ENCODE peak calls at places on chromosomes 13 and 19, in nine cellular contexts. One of them, this sample, is unnamed.

GRCh38 chr19:46303702-46304397 is 7.0 kb downstream of the HIF3A start:
- DNase-seq in mesenchymal stem cell: peak; percentile 38
- DNase-seq in neural progenitor cell: peak; percentile 96
- DNase-seq in fibroblast of lung: peak; percentile 74
- DNase-seq in BE2C: peak; percentile 48
- DNase-seq in thoracic aorta: no peak
- DNase-seq in skeletal muscle cell: no peak
- DNase-seq in AG04450: no peak
- DNase-seq in uterus: peak; percentile 56
- DNase-seq in this sample: no peak

GRCh38 chr13:23739597-23739996 is 149.6 kb downstream of the MIPEP start:
- DNase-seq in mesenchymal stem cell: peak; percentile 50
- DNase-seq in neural progenitor cell: no peak
- DNase-seq in fibroblast of lung: no peak
- DNase-seq in BE2C: no peak
- DNase-seq in thoracic aorta: no peak
- DNase-seq in skeletal muscle cell: no peak
- DNase-seq in AG04450: no peak
- DNase-seq in uterus: no peak
- DNase-seq in this sample: no peak

GRCh38 chr13:52845334-52845761 is 3.1 kb downstream of the PCDH8 start:
- DNase-seq in mesenchymal stem cell: no peak
- DNase-seq in neural progenitor cell: peak; percentile 56
- DNase-seq in fibroblast of lung: no peak
- DNase-seq in BE2C: no peak
- DNase-seq in thoracic aorta: no peak
- DNase-seq in skeletal muscle cell: no peak
- DNase-seq in AG04450: no peak
- DNase-seq in uterus: no peak
- DNase-seq in this sample: no peak

GRCh38 chr19:52533901-52534300 is 6.4 kb downstream of the ZNF808 start:
- DNase-seq in mesenchymal stem cell: no peak
- DNase-seq in neural progenitor cell: no peak
- DNase-seq in fibroblast of lung: no peak
- DNase-seq in BE2C: no peak
- DNase-seq in thoracic aorta: no peak
- DNase-seq in skeletal muscle cell: no peak
- DNase-seq in AG04450: no peak
- DNase-seq in uterus: no peak
- DNase-seq in this sample: no peak

GRCh38 chr13:51590966-51591627 is 6.8 kb downstream of the WDFY2 start:
- DNase-seq in mesenchymal stem cell: peak; percentile 99
- DNase-seq in neural progenitor cell: no peak
- DNase-seq in fibroblast of lung: peak; percentile 90
- DNase-seq in BE2C: no peak
- DNase-seq in thoracic aorta: no peak
- DNase-seq in skeletal muscle cell: peak; percentile 92
- DNase-seq in AG04450: peak; percentile 47
- DNase-seq in uterus: peak; percentile 24
- DNase-seq in this sample: no peak

GRCh38 chr19:33374406-33374703 is 846 bp downstream of the CEBPG start:
- DNase-seq in mesenchymal stem cell: peak; percentile 48
- DNase-seq in neural progenitor cell: peak; percentile 41
- DNase-seq in fibroblast of lung: peak; percentile 42
- DNase-seq in BE2C: peak; percentile 36
- DNase-seq in thoracic aorta: no peak
- DNase-seq in skeletal muscle cell: no peak
- DNase-seq in AG04450: no peak
- DNase-seq in uterus: peak; percentile 27
- DNase-seq in this sample: no peak

GRCh38 chr19:14354445-14354844 is 26.8 kb upstream of the ADGRE5 start:
- DNase-seq in mesenchymal stem cell: no peak
- DNase-seq in neural progenitor cell: no peak
- DNase-seq in fibroblast of lung: no peak
- DNase-seq in BE2C: no peak
- DNase-seq in thoracic aorta: no peak
- DNase-seq in skeletal muscle cell: no peak
- DNase-seq in AG04450: no peak
- DNase-seq in uterus: no peak
- DNase-seq in this sample: no peak

GRCh38 chr19:41441321-41441945 is 1.5 kb upstream of the ERICH4 start:
- DNase-seq in mesenchymal stem cell: no peak
- DNase-seq in neural progenitor cell: no peak
- DNase-seq in fibroblast of lung: no peak
- DNase-seq in BE2C: no peak
- DNase-seq in thoracic aorta: no peak
- DNase-seq in skeletal muscle cell: no peak
- DNase-seq in AG04450: no peak
- DNase-seq in uterus: no peak
- DNase-seq in this sample: no peak

GRCh38 chr13:78978381-78978998 is 319.5 kb upstream of the OBI1 start:
- DNase-seq in mesenchymal stem cell: peak; percentile 61
- DNase-seq in neural progenitor cell: peak; percentile 65
- DNase-seq in fibroblast of lung: peak; percentile 75
- DNase-seq in BE2C: peak; percentile 65
- DNase-seq in thoracic aorta: no peak
- DNase-seq in skeletal muscle cell: peak; percentile 22
- DNase-seq in AG04450: peak; percentile 29
- DNase-seq in uterus: no peak
- DNase-seq in this sample: peak; percentile 19

GRCh38 chr13:95603887-95604533 is 40.5 kb downstream of the DZIP1 start:
- DNase-seq in mesenchymal stem cell: no peak
- DNase-seq in neural progenitor cell: no peak
- DNase-seq in fibroblast of lung: peak; percentile 43
- DNase-seq in BE2C: no peak
- DNase-seq in thoracic aorta: no peak
- DNase-seq in skeletal muscle cell: no peak
- DNase-seq in AG04450: no peak
- DNase-seq in uterus: no peak
- DNase-seq in this sample: peak; percentile 18

GRCh38 chr13:54574791-54575190 is 1546.2 kb downstream of the OLFM4 start:
- DNase-seq in mesenchymal stem cell: peak; percentile 6
- DNase-seq in neural progenitor cell: no peak
- DNase-seq in fibroblast of lung: no peak
- DNase-seq in BE2C: no peak
- DNase-seq in thoracic aorta: no peak
- DNase-seq in skeletal muscle cell: no peak
- DNase-seq in AG04450: no peak
- DNase-seq in uterus: no peak
- DNase-seq in this sample: no peak

GRCh38 chr19:45153339-45154063 is 7.3 kb downstream of the NKPD1 start:
- DNase-seq in mesenchymal stem cell: peak; percentile 56
- DNase-seq in neural progenitor cell: peak; percentile 85
- DNase-seq in fibroblast of lung: peak; percentile 45
- DNase-seq in BE2C: peak; percentile 85
- DNase-seq in thoracic aorta: no peak
- DNase-seq in skeletal muscle cell: no peak
- DNase-seq in AG04450: no peak
- DNase-seq in uterus: peak; percentile 42
- DNase-seq in this sample: peak; percentile 30

GRCh38 chr13:29918845-29919244 is 68.4 kb upstream of the UBL3 start:
- DNase-seq in mesenchymal stem cell: no peak
- DNase-seq in neural progenitor cell: no peak
- DNase-seq in fibroblast of lung: peak; percentile 80
- DNase-seq in BE2C: no peak
- DNase-seq in thoracic aorta: no peak
- DNase-seq in skeletal muscle cell: no peak
- DNase-seq in AG04450: no peak
- DNase-seq in uterus: no peak
- DNase-seq in this sample: peak; percentile 68

GRCh38 chr13:66780814-66781213 is 449.3 kb downstream of the PCDH9 start:
- DNase-seq in mesenchymal stem cell: no peak
- DNase-seq in neural progenitor cell: no peak
- DNase-seq in fibroblast of lung: peak; percentile 37
- DNase-seq in BE2C: no peak
- DNase-seq in thoracic aorta: no peak
- DNase-seq in skeletal muscle cell: peak; percentile 19
- DNase-seq in AG04450: no peak
- DNase-seq in uterus: no peak
- DNase-seq in this sample: no peak

GRCh38 chr19:47608908-47609879 is at the start of gene BICRA:
- DNase-seq in mesenchymal stem cell: peak; percentile 81
- DNase-seq in neural progenitor cell: peak; percentile 95
- DNase-seq in fibroblast of lung: peak; percentile 82
- DNase-seq in BE2C: peak; percentile 91
- DNase-seq in thoracic aorta: peak; percentile 42
- DNase-seq in skeletal muscle cell: no peak
- DNase-seq in AG04450: peak; percentile 44
- DNase-seq in uterus: peak; percentile 85
- DNase-seq in this sample: no peak

GRCh38 chr19:47608074-47608907 is 643 bp upstream of the BICRA start:
- DNase-seq in mesenchymal stem cell: peak; percentile 94
- DNase-seq in neural progenitor cell: peak; percentile 98
- DNase-seq in fibroblast of lung: peak; percentile 92
- DNase-seq in BE2C: peak; percentile 96
- DNase-seq in thoracic aorta: peak; percentile 86
- DNase-seq in skeletal muscle cell: peak; percentile 77
- DNase-seq in AG04450: peak; percentile 78
- DNase-seq in uterus: peak; percentile 96
- DNase-seq in this sample: peak; percentile 66

GRCh38 chr19:47610902-47611301 is 2.0 kb downstream of the BICRA start:
- DNase-seq in mesenchymal stem cell: no peak
- DNase-seq in neural progenitor cell: no peak
- DNase-seq in fibroblast of lung: peak; percentile 26
- DNase-seq in BE2C: no peak
- DNase-seq in thoracic aorta: no peak
- DNase-seq in skeletal muscle cell: no peak
- DNase-seq in AG04450: no peak
- DNase-seq in uterus: no peak
- DNase-seq in this sample: no peak

GRCh38 chr19:47610546-47610894 is 1.6 kb downstream of the BICRA start:
- DNase-seq in mesenchymal stem cell: no peak
- DNase-seq in neural progenitor cell: no peak
- DNase-seq in fibroblast of lung: no peak
- DNase-seq in BE2C: no peak
- DNase-seq in thoracic aorta: no peak
- DNase-seq in skeletal muscle cell: no peak
- DNase-seq in AG04450: no peak
- DNase-seq in uterus: no peak
- DNase-seq in this sample: no peak

GRCh38 chr19:47609885-47610545 is 1.1 kb downstream of the BICRA start:
- DNase-seq in mesenchymal stem cell: peak; percentile 48
- DNase-seq in neural progenitor cell: peak; percentile 84
- DNase-seq in fibroblast of lung: peak; percentile 38
- DNase-seq in BE2C: peak; percentile 75
- DNase-seq in thoracic aorta: no peak
- DNase-seq in skeletal muscle cell: no peak
- DNase-seq in AG04450: no peak
- DNase-seq in uterus: peak; percentile 40
- DNase-seq in this sample: no peak
- H3K4me3 ChIP-seq in mesenchymal stem cell: peak overlapping the region; percentile 90
- H3K4me3 ChIP-seq in neural progenitor cell: peak overlapping the region; percentile 94
- H3K4me3 ChIP-seq in fibroblast of lung: peak overlapping the region; percentile 75
- H3K4me3 ChIP-seq in BE2C: peak overlapping the region; percentile 75
- H3K4me3 ChIP-seq in thoracic aorta: peak overlapping the region; percentile 93
- H3K4me3 ChIP-seq in skeletal muscle cell: peak overlapping the region; percentile 73
- H3K4me3 ChIP-seq in AG04450: peak overlapping the region; percentile 74
- H3K4me3 ChIP-seq in uterus: peak overlapping the region; percentile 80
- H3K4me3 ChIP-seq in this sample: peak overlapping the region; percentile 74

GRCh38 chr19:4930664-4931063 is 21.4 kb downstream of the UHRF1 start:
- DNase-seq in mesenchymal stem cell: peak; percentile 19
- DNase-seq in neural progenitor cell: no peak
- DNase-seq in fibroblast of lung: no peak
- DNase-seq in BE2C: no peak
- DNase-seq in thoracic aorta: no peak
- DNase-seq in skeletal muscle cell: no peak
- DNase-seq in AG04450: no peak
- DNase-seq in uterus: peak; percentile 53
- DNase-seq in this sample: no peak

GRCh38 chr19:4937060-4937459 is 27.8 kb downstream of the UHRF1 start:
- DNase-seq in mesenchymal stem cell: no peak
- DNase-seq in neural progenitor cell: no peak
- DNase-seq in fibroblast of lung: no peak
- DNase-seq in BE2C: no peak
- DNase-seq in thoracic aorta: no peak
- DNase-seq in skeletal muscle cell: no peak
- DNase-seq in AG04450: no peak
- DNase-seq in uterus: no peak
- DNase-seq in this sample: no peak

GRCh38 chr19:4935449-4935848 is 26.1 kb downstream of the UHRF1 start:
- DNase-seq in mesenchymal stem cell: no peak
- DNase-seq in neural progenitor cell: no peak
- DNase-seq in fibroblast of lung: no peak
- DNase-seq in BE2C: no peak
- DNase-seq in thoracic aorta: no peak
- DNase-seq in skeletal muscle cell: no peak
- DNase-seq in AG04450: no peak
- DNase-seq in uterus: no peak
- DNase-seq in this sample: no peak

GRCh38 chr19:4932711-4933110 is 23.4 kb downstream of the UHRF1 start:
- DNase-seq in mesenchymal stem cell: no peak
- DNase-seq in neural progenitor cell: no peak
- DNase-seq in fibroblast of lung: no peak
- DNase-seq in BE2C: no peak
- DNase-seq in thoracic aorta: no peak
- DNase-seq in skeletal muscle cell: no peak
- DNase-seq in AG04450: no peak
- DNase-seq in uterus: no peak
- DNase-seq in this sample: no peak

DNA sequence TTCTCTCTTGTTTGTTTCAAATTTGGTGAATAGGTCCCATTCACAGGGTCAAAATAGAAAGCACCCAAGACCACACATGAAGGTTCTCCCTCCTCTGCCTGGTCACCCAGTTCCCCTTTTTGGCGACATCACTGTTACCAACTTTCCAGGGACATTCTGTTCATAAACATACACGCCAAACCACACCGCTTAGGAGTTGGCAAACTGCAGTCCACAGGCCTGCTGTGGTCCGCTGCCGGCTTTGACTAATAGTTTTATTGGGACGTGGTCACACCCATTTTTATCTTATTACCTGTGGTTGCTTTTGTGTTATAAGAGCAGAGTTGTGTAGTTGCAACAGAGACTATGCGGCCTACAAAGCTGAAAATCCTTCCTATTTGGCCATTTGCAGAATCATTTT is 24.2 kb downstream of the UHRF1 start:
- DNase-seq in mesenchymal stem cell: no peak
- DNase-seq in neural progenitor cell: no peak
- DNase-seq in fibroblast of lung: peak; percentile 65
- DNase-seq in BE2C: no peak
- DNase-seq in thoracic aorta: no peak
- DNase-seq in skeletal muscle cell: no peak
- DNase-seq in AG04450: no peak
- DNase-seq in uterus: no peak
- DNase-seq in this sample: no peak
- H3K4me3 ChIP-seq in mesenchymal stem cell: no peak overlapping the region
- H3K4me3 ChIP-seq in neural progenitor cell: no peak overlapping the region
- H3K4me3 ChIP-seq in fibroblast of lung: no peak overlapping the region
- H3K4me3 ChIP-seq in BE2C: no peak overlapping the region
- H3K4me3 ChIP-seq in thoracic aorta: no peak overlapping the region
- H3K4me3 ChIP-seq in skeletal muscle cell: no peak overlapping the region
- H3K4me3 ChIP-seq in AG04450: no peak overlapping the region
- H3K4me3 ChIP-seq in uterus: no peak overlapping the region
- H3K4me3 ChIP-seq in this sample: no peak overlapping the region

GRCh38 chr19:906480-906879 is 6.5 kb downstream of the R3HDM4 start:
- DNase-seq in mesenchymal stem cell: no peak
- DNase-seq in neural progenitor cell: no peak
- DNase-seq in fibroblast of lung: no peak
- DNase-seq in BE2C: no peak
- DNase-seq in thoracic aorta: no peak
- DNase-seq in skeletal muscle cell: no peak
- DNase-seq in AG04450: no peak
- DNase-seq in uterus: no peak
- DNase-seq in this sample: no peak
- H3K4me3 ChIP-seq in mesenchymal stem cell: no peak overlapping the region
- H3K4me3 ChIP-seq in neural progenitor cell: no peak overlapping the region
- H3K4me3 ChIP-seq in fibroblast of lung: no peak overlapping the region
- H3K4me3 ChIP-seq in BE2C: no peak overlapping the region
- H3K4me3 ChIP-seq in thoracic aorta: no peak overlapping the region
- H3K4me3 ChIP-seq in skeletal muscle cell: no peak overlapping the region
- H3K4me3 ChIP-seq in AG04450: no peak overlapping the region
- H3K4me3 ChIP-seq in uterus: no peak overlapping the region
- H3K4me3 ChIP-seq in this sample: no peak overlapping the region

GRCh38 chr13:112692104-112692503 is 2.3 kb downstream of the ATP11A start:
- DNase-seq in mesenchymal stem cell: no peak
- DNase-seq in neural progenitor cell: no peak
- DNase-seq in fibroblast of lung: no peak
- DNase-seq in BE2C: no peak
- DNase-seq in thoracic aorta: no peak
- DNase-seq in skeletal muscle cell: no peak
- DNase-seq in AG04450: no peak
- DNase-seq in uterus: no peak
- DNase-seq in this sample: no peak
- H3K4me3 ChIP-seq in mesenchymal stem cell: no peak overlapping the region
- H3K4me3 ChIP-seq in neural progenitor cell: peak overlapping the region; percentile 98
- H3K4me3 ChIP-seq in fibroblast of lung: peak overlapping the region; percentile 78
- H3K4me3 ChIP-seq in BE2C: peak overlapping the region; percentile 80
- H3K4me3 ChIP-seq in thoracic aorta: peak overlapping the region; percentile 95
- H3K4me3 ChIP-seq in skeletal muscle cell: no peak overlapping the region
- H3K4me3 ChIP-seq in AG04450: peak overlapping the region; percentile 73
- H3K4me3 ChIP-seq in uterus: no peak overlapping the region
- H3K4me3 ChIP-seq in this sample: no peak overlapping the region

This sample was measured in retinal pigment epithelial cell.